ENCODE peak calls at places on chromosomes 11 and 22, in seven cellular contexts. Z is mesendoderm; S is CD4-positive, alpha-beta T cell; Q is ELF-1; E is stimulated activated CD8-positive, alpha-beta memory T cell treated with anti-CD3 and anti-CD28 coated beads, Interleukin-15, amount 100 ng/mL, for 1 hour; G is astrocyte of the hippocampus; O is HFF-Myc. X is an unnamed sample.

GRCh38 chr11:22703040-22703439 is 36.6 kb downstream of the GAS2 start:
- DNase-seq in Z (peak), S (no peak), Q (peak), E (no peak), G (peak), O (peak), X (no peak)

GRCh38 chr11:3905080-3905953 is 49.9 kb downstream of the STIM1 start:
- DNase-seq in Z (peak), S (peak), Q (peak), E (peak), G (peak), O (no peak), X (no peak)

GRCh38 chr11:105665281-105665680 is 55.4 kb downstream of the GRIA4 start:
- DNase-seq in Z (no peak), S (no peak), Q (no peak), E (no peak), G (no peak), O (no peak), X (no peak)

GRCh38 chr22:45483918-45484499 is 18.7 kb upstream of the FBLN1 start:
- DNase-seq in Z (no peak), S (no peak), Q (no peak), E (no peak), G (no peak), O (no peak), X (no peak)

GRCh38 chr11:119680899-119681370 is 48.1 kb downstream of the NECTIN1 start:
- DNase-seq in Z (no peak), S (no peak), Q (no peak), E (no peak), G (peak), O (no peak), X (no peak)

GRCh38 chr11:34223021-34223813 is 117.8 kb downstream of the NAT10 start:
- DNase-seq in Z (peak), S (no peak), Q (peak), E (no peak), G (peak), O (no peak), X (no peak)

GRCh38 chr22:20429254-20430100 is 8.1 kb downstream of the SCARF2 start:
- DNase-seq in Z (peak), S (peak), Q (no peak), E (peak), G (peak), O (no peak), X (peak)

GRCh38 chr11:101866619-101867491 is 48.0 kb upstream of the CEP126 start:
- DNase-seq in Z (peak), S (no peak), Q (peak), E (no peak), G (peak), O (no peak), X (no peak)